ENCODE peak calls at places on chromosomes 12 and 14, in seven cellular contexts. I is upper lobe of left lung, N is stomach, O is suprapubic skin, S is ovary, X is A549, H is tibial nerve. K is an unnamed sample.
A peak's percentile ranks its signal among the peaks of the same experiment; 100 is the strongest.

GRCh38 chr14:69573841-69574265 is 818 bp downstream of the CCDC177 start:
- DNase-seq in X (no peak), N (no peak), H (no peak), O (no peak), S (no peak), I (no peak), K (no peak)

GRCh38 chr14:70814466-70814865 is 5.2 kb upstream of the MAP3K9 start:
- DNase-seq in O (no peak), H (no peak), I (no peak), S (no peak), X (no peak), N (no peak), K (no peak)

GRCh38 chr12:94839347-94839746 is 164.2 kb downstream of the NDUFA12 start:
- DNase-seq in N (no peak), H (no peak), S (no peak), O (no peak), X (no peak), I (no peak), K (peak; percentile 26)

GRCh38 chr12:72271741-72272661 is at the start of gene TRHDE:
- DNase-seq in O (peak; percentile 78), I (peak; percentile 24), X (peak; percentile 17), H (no peak), N (no peak), S (peak; percentile 67), K (no peak)

GRCh38 chr12:27177716-27178115 is 66.4 kb upstream of the STK38L start:
- DNase-seq in H (no peak), N (no peak), S (no peak), I (no peak), O (no peak), X (peak; percentile 74), K (no peak)

GRCh38 chr14:103087343-103087835 is 3.4 kb downstream of the LBHD2 start:
- DNase-seq in N (no peak), O (no peak), I (no peak), H (no peak), X (no peak), S (no peak), K (no peak)

GRCh38 chr14:91292476-91292875 is 48.0 kb upstream of the GPR68 start:
- DNase-seq in I (no peak), S (no peak), X (no peak), O (no peak), N (no peak), H (no peak), K (no peak)

GRCh38 chr14:23704890-23705289 is 68.7 kb downstream of the DHRS2 start:
- DNase-seq in X (peak; percentile 30), N (no peak), I (no peak), S (no peak), H (no peak), O (no peak), K (no peak)

GRCh38 chr12:84643993-84644392 is 268.6 kb downstream of the SLC6A15 start:
- DNase-seq in N (no peak), H (no peak), O (no peak), X (no peak), I (no peak), S (no peak), K (no peak)

GRCh38 chr12:92621833-92622232 is 81.0 kb upstream of the PLEKHG7 start:
- DNase-seq in O (no peak), I (no peak), N (no peak), S (no peak), H (no peak), X (no peak), K (no peak)

GRCh38 chr12:14482886-14483285 is 84.8 kb downstream of the PLBD1 start:
- DNase-seq in O (no peak), S (no peak), H (no peak), N (no peak), I (no peak), X (no peak), K (no peak)

GRCh38 chr14:99430491-99430890 is 50.2 kb downstream of the SETD3 start:
- DNase-seq in H (no peak), N (peak; percentile 69), O (no peak), X (peak; percentile 16), S (no peak), I (peak; percentile 58), K (no peak)

GRCh38 chr14:102568115-102568614 is 24.3 kb upstream of the RCOR1 start:
- DNase-seq in S (no peak), X (peak; percentile 50), O (no peak), I (peak; percentile 75), N (peak; percentile 57), H (no peak), K (no peak)

GRCh38 chr12:101459642-101460346 is 15.3 kb upstream of the SPIC start:
- DNase-seq in O (no peak), N (peak; percentile 46), H (peak; percentile 16), X (peak; percentile 93), I (no peak), S (no peak), K (no peak)

GRCh38 chr14:105917933-105918436 is 391.6 kb downstream of the TMEM121 start:
- DNase-seq in X (no peak), O (no peak), N (no peak), S (no peak), H (no peak), I (no peak), K (no peak)

GRCh38 chr14:58488550-58488949 is 61.0 kb downstream of the KIAA0586 start:
- DNase-seq in N (no peak), X (no peak), I (no peak), H (no peak), S (no peak), O (no peak), K (no peak)

GRCh38 chr12:28780096-28780495 is 369.0 kb upstream of the FAR2 start:
- DNase-seq in H (no peak), N (no peak), I (no peak), O (no peak), S (no peak), X (peak; percentile 88), K (no peak)

GRCh38 chr12:14950982-14951746 is 10.2 kb downstream of the ARHGDIB start:
- DNase-seq in I (no peak), N (no peak), S (no peak), O (no peak), X (no peak), H (no peak), K (no peak)

GRCh38 chr12:114726092-114726710 is 42.2 kb upstream of the TBX3 start:
- DNase-seq in H (no peak), O (no peak), N (no peak), I (no peak), S (no peak), X (no peak), K (no peak)

GRCh38 chr12:129716825-129717224 is 187.0 kb downstream of the TMEM132D start:
- DNase-seq in I (no peak), S (no peak), X (no peak), O (no peak), H (no peak), N (no peak), K (peak; percentile 86)

GRCh38 chr14:26379951-26380350 is 217.9 kb downstream of the NOVA1 start:
- DNase-seq in I (no peak), S (no peak), H (no peak), X (no peak), N (no peak), O (no peak), K (no peak)

GRCh38 chr14:56494167-56494566 is 85.4 kb upstream of the TMEM260 start:
- DNase-seq in H (no peak), I (no peak), X (no peak), N (no peak), S (no peak), O (no peak), K (peak; percentile 75)

GRCh38 chr12:121806556-121807308 is 2.9 kb downstream of the SETD1B start:
- DNase-seq in O (no peak), S (peak; percentile 19), X (peak; percentile 51), N (no peak), H (no peak), I (no peak), K (no peak)

GRCh38 chr12:66767454-66768002 is 88.7 kb upstream of the GRIP1 start:
- DNase-seq in I (no peak), X (no peak), S (no peak), H (no peak), O (no peak), N (no peak), K (no peak)

GRCh38 chr12:66765204-66765603 is 86.3 kb upstream of the GRIP1 start:
- DNase-seq in H (no peak), I (no peak), S (no peak), O (no peak), N (no peak), X (no peak), K (no peak)

GRCh38 chr12:66768293-66768692 is 89.4 kb upstream of the GRIP1 start:
- DNase-seq in N (no peak), X (no peak), O (no peak), S (no peak), H (no peak), I (no peak), K (no peak)

GRCh38 chr12:66763453-66763852 is 84.6 kb upstream of the GRIP1 start:
- DNase-seq in X (no peak), H (no peak), I (no peak), O (no peak), N (no peak), S (no peak), K (no peak)
- TF ChIP-seq EP300 in X (no peak), H (no peak), I (no peak), O (no peak), N (no peak), S (no peak), K (no peak)

GRCh38 chr12:203462-204260 is 10.3 kb downstream of the SLC6A12 start:
- DNase-seq in S (no peak), I (no peak), O (no peak), H (no peak), X (peak; percentile 26), N (no peak), K (no peak)
- TF ChIP-seq EP300 in S (no peak), I (no peak), O (no peak), H (no peak), X (no peak), N (no peak), K (no peak)

GRCh38 chr14:88552859-88553258 is 1.9 kb downstream of the PTPN21 start:
- DNase-seq in N (no peak), X (no peak), I (no peak), O (no peak), H (no peak), S (no peak), K (no peak)

GRCh38 chr14:88551936-88552565 is 2.8 kb downstream of the PTPN21 start:
- DNase-seq in N (no peak), X (no peak), H (no peak), S (peak; percentile 25), I (no peak), O (no peak), K (no peak)

GRCh38 chr14:88556581-88556980 is 1.8 kb upstream of the PTPN21 start:
- DNase-seq in X (no peak), I (no peak), O (no peak), H (no peak), N (no peak), S (no peak), K (no peak)

GRCh38 chr14:88553886-88554457 is 835 bp downstream of the PTPN21 start:
- DNase-seq in I (no peak), X (no peak), H (no peak), N (no peak), O (no peak), S (peak; percentile 21), K (no peak)

GRCh38 chr14:88554458-88555286 is at the start of gene PTPN21:
- DNase-seq in N (peak; percentile 76), S (peak; percentile 82), H (peak; percentile 57), O (peak; percentile 85), X (peak; percentile 79), I (peak; percentile 75), K (no peak)
- TF ChIP-seq EP300 in N (no peak), S (no peak), H (peak; percentile 60), O (no peak), X (no peak), I (no peak), K (no peak)

GRCh38 chr12:131013118-131013517 is 59.4 kb downstream of the ADGRD1 start:
- DNase-seq in O (no peak), S (no peak), H (no peak), I (no peak), X (no peak), N (no peak), K (no peak)
- TF ChIP-seq EP300 in O (no peak), S (no peak), H (no peak), I (no peak), X (no peak), N (no peak), K (no peak)

K was measured in esophagus muscularis mucosa.